ENCODE peak calls at places on chromosomes 6 and 20, in seven cellular contexts. One of them, this sample, is unnamed.

GRCh38 chr6:132959927-132960326 is 145.6 kb downstream of the RPS12 start:
- DNase-seq in RPMI8226: no peak
- DNase-seq in EL: no peak
- DNase-seq in epithelial cell of esophagus: no peak
- DNase-seq in activated T-helper 1 cell treated with anti-CD3 and anti-CD28 coated beads, Interleukin-2, amount 50 U/mL, for 16 hours: no peak
- DNase-seq in CD8-positive, alpha-beta memory T cell: no peak
- DNase-seq in stimulated activated CD4-positive, alpha-beta T cell treated with anti-CD3 and anti-CD28 coated beads, Interleukin-4, amount 100 ng/mL, for 1 hour: no peak
- DNase-seq in this sample: no peak

GRCh38 chr20:19205999-19206398 is 6.4 kb upstream of the SLC24A3 start:
- DNase-seq in CD8-positive, alpha-beta memory T cell: peak
- DNase-seq in epithelial cell of esophagus: peak
- DNase-seq in stimulated activated CD4-positive, alpha-beta T cell treated with anti-CD3 and anti-CD28 coated beads, Interleukin-4, amount 100 ng/mL, for 1 hour: peak
- DNase-seq in RPMI8226: peak
- DNase-seq in activated T-helper 1 cell treated with anti-CD3 and anti-CD28 coated beads, Interleukin-2, amount 50 U/mL, for 16 hours: no peak
- DNase-seq in EL: peak
- DNase-seq in this sample: peak

GRCh38 chr6:21873562-21873961 is 280.0 kb downstream of the SOX4 start:
- DNase-seq in CD8-positive, alpha-beta memory T cell: no peak
- DNase-seq in stimulated activated CD4-positive, alpha-beta T cell treated with anti-CD3 and anti-CD28 coated beads, Interleukin-4, amount 100 ng/mL, for 1 hour: no peak
- DNase-seq in activated T-helper 1 cell treated with anti-CD3 and anti-CD28 coated beads, Interleukin-2, amount 50 U/mL, for 16 hours: no peak
- DNase-seq in RPMI8226: no peak
- DNase-seq in epithelial cell of esophagus: peak
- DNase-seq in EL: peak
- DNase-seq in this sample: no peak

GRCh38 chr6:900716-901605 is 208.0 kb upstream of the EXOC2 start:
- DNase-seq in epithelial cell of esophagus: no peak
- DNase-seq in EL: no peak
- DNase-seq in RPMI8226: no peak
- DNase-seq in CD8-positive, alpha-beta memory T cell: no peak
- DNase-seq in activated T-helper 1 cell treated with anti-CD3 and anti-CD28 coated beads, Interleukin-2, amount 50 U/mL, for 16 hours: no peak
- DNase-seq in stimulated activated CD4-positive, alpha-beta T cell treated with anti-CD3 and anti-CD28 coated beads, Interleukin-4, amount 100 ng/mL, for 1 hour: no peak
- DNase-seq in this sample: no peak

GRCh38 chr20:58847483-58847882 is 3.2 kb downstream of the GNAS-AS1 start:
- DNase-seq in epithelial cell of esophagus: no peak
- DNase-seq in CD8-positive, alpha-beta memory T cell: no peak
- DNase-seq in activated T-helper 1 cell treated with anti-CD3 and anti-CD28 coated beads, Interleukin-2, amount 50 U/mL, for 16 hours: no peak
- DNase-seq in stimulated activated CD4-positive, alpha-beta T cell treated with anti-CD3 and anti-CD28 coated beads, Interleukin-4, amount 100 ng/mL, for 1 hour: no peak
- DNase-seq in RPMI8226: no peak
- DNase-seq in EL: no peak
- DNase-seq in this sample: no peak

GRCh38 chr20:13228771-13229170 is 7.7 kb downstream of the ISM1 start:
- DNase-seq in activated T-helper 1 cell treated with anti-CD3 and anti-CD28 coated beads, Interleukin-2, amount 50 U/mL, for 16 hours: no peak
- DNase-seq in epithelial cell of esophagus: no peak
- DNase-seq in CD8-positive, alpha-beta memory T cell: no peak
- DNase-seq in RPMI8226: no peak
- DNase-seq in EL: no peak
- DNase-seq in stimulated activated CD4-positive, alpha-beta T cell treated with anti-CD3 and anti-CD28 coated beads, Interleukin-4, amount 100 ng/mL, for 1 hour: no peak
- DNase-seq in this sample: no peak

GRCh38 chr6:147604373-147604772 is 95.9 kb downstream of the SAMD5 start:
- DNase-seq in EL: no peak
- DNase-seq in CD8-positive, alpha-beta memory T cell: no peak
- DNase-seq in stimulated activated CD4-positive, alpha-beta T cell treated with anti-CD3 and anti-CD28 coated beads, Interleukin-4, amount 100 ng/mL, for 1 hour: no peak
- DNase-seq in activated T-helper 1 cell treated with anti-CD3 and anti-CD28 coated beads, Interleukin-2, amount 50 U/mL, for 16 hours: no peak
- DNase-seq in epithelial cell of esophagus: no peak
- DNase-seq in RPMI8226: no peak
- DNase-seq in this sample: no peak

GRCh38 chr6:33851959-33852358 is 48.2 kb upstream of the MLN start:
- DNase-seq in epithelial cell of esophagus: peak
- DNase-seq in CD8-positive, alpha-beta memory T cell: no peak
- DNase-seq in EL: peak
- DNase-seq in RPMI8226: peak
- DNase-seq in stimulated activated CD4-positive, alpha-beta T cell treated with anti-CD3 and anti-CD28 coated beads, Interleukin-4, amount 100 ng/mL, for 1 hour: no peak
- DNase-seq in activated T-helper 1 cell treated with anti-CD3 and anti-CD28 coated beads, Interleukin-2, amount 50 U/mL, for 16 hours: no peak
- DNase-seq in this sample: peak

GRCh38 chr20:35820715-35821114 is 48.9 kb downstream of the PHF20 start:
- DNase-seq in activated T-helper 1 cell treated with anti-CD3 and anti-CD28 coated beads, Interleukin-2, amount 50 U/mL, for 16 hours: no peak
- DNase-seq in CD8-positive, alpha-beta memory T cell: no peak
- DNase-seq in epithelial cell of esophagus: peak
- DNase-seq in RPMI8226: no peak
- DNase-seq in EL: peak
- DNase-seq in stimulated activated CD4-positive, alpha-beta T cell treated with anti-CD3 and anti-CD28 coated beads, Interleukin-4, amount 100 ng/mL, for 1 hour: no peak
- DNase-seq in this sample: no peak

GRCh38 chr6:56314683-56315523 is 67.5 kb upstream of the COL21A1 start:
- DNase-seq in epithelial cell of esophagus: peak
- DNase-seq in activated T-helper 1 cell treated with anti-CD3 and anti-CD28 coated beads, Interleukin-2, amount 50 U/mL, for 16 hours: no peak
- DNase-seq in stimulated activated CD4-positive, alpha-beta T cell treated with anti-CD3 and anti-CD28 coated beads, Interleukin-4, amount 100 ng/mL, for 1 hour: no peak
- DNase-seq in EL: peak
- DNase-seq in CD8-positive, alpha-beta memory T cell: no peak
- DNase-seq in RPMI8226: peak
- DNase-seq in this sample: peak

GRCh38 chr6:43280234-43280633 is 17.8 kb upstream of the SLC22A7 start:
- DNase-seq in EL: no peak
- DNase-seq in RPMI8226: no peak
- DNase-seq in stimulated activated CD4-positive, alpha-beta T cell treated with anti-CD3 and anti-CD28 coated beads, Interleukin-4, amount 100 ng/mL, for 1 hour: no peak
- DNase-seq in CD8-positive, alpha-beta memory T cell: no peak
- DNase-seq in epithelial cell of esophagus: no peak
- DNase-seq in activated T-helper 1 cell treated with anti-CD3 and anti-CD28 coated beads, Interleukin-2, amount 50 U/mL, for 16 hours: no peak
- DNase-seq in this sample: no peak

GRCh38 chr6:104019075-104019474 is 840.6 kb downstream of the HACE1 start:
- DNase-seq in epithelial cell of esophagus: no peak
- DNase-seq in EL: no peak
- DNase-seq in stimulated activated CD4-positive, alpha-beta T cell treated with anti-CD3 and anti-CD28 coated beads, Interleukin-4, amount 100 ng/mL, for 1 hour: no peak
- DNase-seq in RPMI8226: no peak
- DNase-seq in activated T-helper 1 cell treated with anti-CD3 and anti-CD28 coated beads, Interleukin-2, amount 50 U/mL, for 16 hours: no peak
- DNase-seq in CD8-positive, alpha-beta memory T cell: no peak
- DNase-seq in this sample: no peak

GRCh38 chr20:33662172-33662571 is at the start of gene C20orf144:
- DNase-seq in activated T-helper 1 cell treated with anti-CD3 and anti-CD28 coated beads, Interleukin-2, amount 50 U/mL, for 16 hours: no peak
- DNase-seq in RPMI8226: no peak
- DNase-seq in stimulated activated CD4-positive, alpha-beta T cell treated with anti-CD3 and anti-CD28 coated beads, Interleukin-4, amount 100 ng/mL, for 1 hour: no peak
- DNase-seq in EL: no peak
- DNase-seq in CD8-positive, alpha-beta memory T cell: no peak
- DNase-seq in epithelial cell of esophagus: no peak
- DNase-seq in this sample: no peak

GRCh38 chr6:154548130-154548830 is 37.8 kb upstream of the CNKSR3 start:
- DNase-seq in CD8-positive, alpha-beta memory T cell: no peak
- DNase-seq in EL: peak
- DNase-seq in epithelial cell of esophagus: no peak
- DNase-seq in activated T-helper 1 cell treated with anti-CD3 and anti-CD28 coated beads, Interleukin-2, amount 50 U/mL, for 16 hours: no peak
- DNase-seq in stimulated activated CD4-positive, alpha-beta T cell treated with anti-CD3 and anti-CD28 coated beads, Interleukin-4, amount 100 ng/mL, for 1 hour: no peak
- DNase-seq in RPMI8226: peak
- DNase-seq in this sample: no peak

GRCh38 chr6:14804001-14804401 is 441.9 kb upstream of the JARID2 start:
- DNase-seq in epithelial cell of esophagus: peak
- DNase-seq in RPMI8226: peak
- DNase-seq in activated T-helper 1 cell treated with anti-CD3 and anti-CD28 coated beads, Interleukin-2, amount 50 U/mL, for 16 hours: no peak
- DNase-seq in stimulated activated CD4-positive, alpha-beta T cell treated with anti-CD3 and anti-CD28 coated beads, Interleukin-4, amount 100 ng/mL, for 1 hour: no peak
- DNase-seq in CD8-positive, alpha-beta memory T cell: no peak
- DNase-seq in EL: peak
- DNase-seq in this sample: no peak

GRCh38 chr6:157529654-157530039 is 148.7 kb downstream of the ZDHHC14 start:
- DNase-seq in RPMI8226: no peak
- DNase-seq in activated T-helper 1 cell treated with anti-CD3 and anti-CD28 coated beads, Interleukin-2, amount 50 U/mL, for 16 hours: no peak
- DNase-seq in stimulated activated CD4-positive, alpha-beta T cell treated with anti-CD3 and anti-CD28 coated beads, Interleukin-4, amount 100 ng/mL, for 1 hour: no peak
- DNase-seq in CD8-positive, alpha-beta memory T cell: no peak
- DNase-seq in EL: no peak
- DNase-seq in epithelial cell of esophagus: no peak
- DNase-seq in this sample: peak

GRCh38 chr6:20202699-20203302 is 9.5 kb downstream of the MBOAT1 start:
- DNase-seq in stimulated activated CD4-positive, alpha-beta T cell treated with anti-CD3 and anti-CD28 coated beads, Interleukin-4, amount 100 ng/mL, for 1 hour: no peak
- DNase-seq in RPMI8226: no peak
- DNase-seq in CD8-positive, alpha-beta memory T cell: no peak
- DNase-seq in activated T-helper 1 cell treated with anti-CD3 and anti-CD28 coated beads, Interleukin-2, amount 50 U/mL, for 16 hours: no peak
- DNase-seq in EL: no peak
- DNase-seq in epithelial cell of esophagus: no peak
- DNase-seq in this sample: no peak

GRCh38 chr6:32153252-32153834 is 598 bp upstream of the PPT2 start:
- DNase-seq in stimulated activated CD4-positive, alpha-beta T cell treated with anti-CD3 and anti-CD28 coated beads, Interleukin-4, amount 100 ng/mL, for 1 hour: no peak
- DNase-seq in EL: peak
- DNase-seq in activated T-helper 1 cell treated with anti-CD3 and anti-CD28 coated beads, Interleukin-2, amount 50 U/mL, for 16 hours: no peak
- DNase-seq in CD8-positive, alpha-beta memory T cell: no peak
- DNase-seq in RPMI8226: no peak
- DNase-seq in epithelial cell of esophagus: peak
- DNase-seq in this sample: peak

GRCh38 chr20:41848180-41848579 is 230.0 kb upstream of the CHD6 start:
- DNase-seq in stimulated activated CD4-positive, alpha-beta T cell treated with anti-CD3 and anti-CD28 coated beads, Interleukin-4, amount 100 ng/mL, for 1 hour: no peak
- DNase-seq in CD8-positive, alpha-beta memory T cell: no peak
- DNase-seq in activated T-helper 1 cell treated with anti-CD3 and anti-CD28 coated beads, Interleukin-2, amount 50 U/mL, for 16 hours: no peak
- DNase-seq in RPMI8226: no peak
- DNase-seq in EL: no peak
- DNase-seq in epithelial cell of esophagus: no peak
- DNase-seq in this sample: no peak

GRCh38 chr6:119844385-119844784 is 494.8 kb upstream of the MAN1A1 start:
- DNase-seq in activated T-helper 1 cell treated with anti-CD3 and anti-CD28 coated beads, Interleukin-2, amount 50 U/mL, for 16 hours: no peak
- DNase-seq in CD8-positive, alpha-beta memory T cell: no peak
- DNase-seq in epithelial cell of esophagus: no peak
- DNase-seq in RPMI8226: no peak
- DNase-seq in stimulated activated CD4-positive, alpha-beta T cell treated with anti-CD3 and anti-CD28 coated beads, Interleukin-4, amount 100 ng/mL, for 1 hour: no peak
- DNase-seq in EL: no peak
- DNase-seq in this sample: no peak

GRCh38 chr6:33008944-33009861 is at the start of gene HLA-DOA:
- DNase-seq in epithelial cell of esophagus: no peak
- DNase-seq in EL: peak
- DNase-seq in RPMI8226: no peak
- DNase-seq in activated T-helper 1 cell treated with anti-CD3 and anti-CD28 coated beads, Interleukin-2, amount 50 U/mL, for 16 hours: no peak
- DNase-seq in CD8-positive, alpha-beta memory T cell: peak
- DNase-seq in stimulated activated CD4-positive, alpha-beta T cell treated with anti-CD3 and anti-CD28 coated beads, Interleukin-4, amount 100 ng/mL, for 1 hour: peak
- DNase-seq in this sample: peak

GRCh38 chr6:101761124-101761601 is 367.7 kb downstream of the GRIK2 start:
- DNase-seq in epithelial cell of esophagus: peak
- DNase-seq in EL: peak
- DNase-seq in CD8-positive, alpha-beta memory T cell: no peak
- DNase-seq in activated T-helper 1 cell treated with anti-CD3 and anti-CD28 coated beads, Interleukin-2, amount 50 U/mL, for 16 hours: no peak
- DNase-seq in stimulated activated CD4-positive, alpha-beta T cell treated with anti-CD3 and anti-CD28 coated beads, Interleukin-4, amount 100 ng/mL, for 1 hour: no peak
- DNase-seq in RPMI8226: no peak
- DNase-seq in this sample: no peak

GRCh38 chr20:60210779-60211617 is 252.8 kb downstream of the CDH26 start:
- DNase-seq in stimulated activated CD4-positive, alpha-beta T cell treated with anti-CD3 and anti-CD28 coated beads, Interleukin-4, amount 100 ng/mL, for 1 hour: peak
- DNase-seq in RPMI8226: peak
- DNase-seq in CD8-positive, alpha-beta memory T cell: peak
- DNase-seq in epithelial cell of esophagus: peak
- DNase-seq in activated T-helper 1 cell treated with anti-CD3 and anti-CD28 coated beads, Interleukin-2, amount 50 U/mL, for 16 hours: peak
- DNase-seq in EL: peak
- DNase-seq in this sample: peak

GRCh38 chr6:150191809-150192208 is 49.0 kb downstream of the PPP1R14C start:
- DNase-seq in epithelial cell of esophagus: peak
- DNase-seq in CD8-positive, alpha-beta memory T cell: no peak
- DNase-seq in RPMI8226: no peak
- DNase-seq in EL: no peak
- DNase-seq in activated T-helper 1 cell treated with anti-CD3 and anti-CD28 coated beads, Interleukin-2, amount 50 U/mL, for 16 hours: no peak
- DNase-seq in stimulated activated CD4-positive, alpha-beta T cell treated with anti-CD3 and anti-CD28 coated beads, Interleukin-4, amount 100 ng/mL, for 1 hour: no peak
- DNase-seq in this sample: no peak

GRCh38 chr20:7003598-7003997 is 236.1 kb downstream of the BMP2 start:
- DNase-seq in epithelial cell of esophagus: peak
- DNase-seq in stimulated activated CD4-positive, alpha-beta T cell treated with anti-CD3 and anti-CD28 coated beads, Interleukin-4, amount 100 ng/mL, for 1 hour: no peak
- DNase-seq in CD8-positive, alpha-beta memory T cell: no peak
- DNase-seq in RPMI8226: no peak
- DNase-seq in EL: no peak
- DNase-seq in activated T-helper 1 cell treated with anti-CD3 and anti-CD28 coated beads, Interleukin-2, amount 50 U/mL, for 16 hours: no peak
- DNase-seq in this sample: no peak

GRCh38 chr20:62906209-62906608 is 20.1 kb downstream of the DIDO1 start:
- DNase-seq in activated T-helper 1 cell treated with anti-CD3 and anti-CD28 coated beads, Interleukin-2, amount 50 U/mL, for 16 hours: no peak
- DNase-seq in RPMI8226: no peak
- DNase-seq in CD8-positive, alpha-beta memory T cell: no peak
- DNase-seq in stimulated activated CD4-positive, alpha-beta T cell treated with anti-CD3 and anti-CD28 coated beads, Interleukin-4, amount 100 ng/mL, for 1 hour: no peak
- DNase-seq in epithelial cell of esophagus: no peak
- DNase-seq in EL: no peak
- DNase-seq in this sample: no peak

GRCh38 chr6:146295695-146296094 is 247.9 kb upstream of the RAB32 start:
- DNase-seq in CD8-positive, alpha-beta memory T cell: no peak
- DNase-seq in stimulated activated CD4-positive, alpha-beta T cell treated with anti-CD3 and anti-CD28 coated beads, Interleukin-4, amount 100 ng/mL, for 1 hour: no peak
- DNase-seq in RPMI8226: no peak
- DNase-seq in activated T-helper 1 cell treated with anti-CD3 and anti-CD28 coated beads, Interleukin-2, amount 50 U/mL, for 16 hours: no peak
- DNase-seq in epithelial cell of esophagus: no peak
- DNase-seq in EL: no peak
- DNase-seq in this sample: no peak

GRCh38 chr20:34983995-34984735 is 28.5 kb downstream of the MYH7B start:
- DNase-seq in stimulated activated CD4-positive, alpha-beta T cell treated with anti-CD3 and anti-CD28 coated beads, Interleukin-4, amount 100 ng/mL, for 1 hour: no peak
- DNase-seq in epithelial cell of esophagus: no peak
- DNase-seq in CD8-positive, alpha-beta memory T cell: no peak
- DNase-seq in activated T-helper 1 cell treated with anti-CD3 and anti-CD28 coated beads, Interleukin-2, amount 50 U/mL, for 16 hours: no peak
- DNase-seq in RPMI8226: no peak
- DNase-seq in EL: no peak
- DNase-seq in this sample: no peak

GRCh38 chr6:30725713-30726505 is 5.8 kb downstream of the TUBB start:
- DNase-seq in CD8-positive, alpha-beta memory T cell: no peak
- DNase-seq in RPMI8226: no peak
- DNase-seq in activated T-helper 1 cell treated with anti-CD3 and anti-CD28 coated beads, Interleukin-2, amount 50 U/mL, for 16 hours: no peak
- DNase-seq in stimulated activated CD4-positive, alpha-beta T cell treated with anti-CD3 and anti-CD28 coated beads, Interleukin-4, amount 100 ng/mL, for 1 hour: no peak
- DNase-seq in epithelial cell of esophagus: no peak
- DNase-seq in EL: peak
- DNase-seq in this sample: peak

GRCh38 chr20:24357169-24357568 is 112.3 kb upstream of the SYNDIG1 start:
- DNase-seq in stimulated activated CD4-positive, alpha-beta T cell treated with anti-CD3 and anti-CD28 coated beads, Interleukin-4, amount 100 ng/mL, for 1 hour: no peak
- DNase-seq in EL: no peak
- DNase-seq in CD8-positive, alpha-beta memory T cell: no peak
- DNase-seq in epithelial cell of esophagus: no peak
- DNase-seq in RPMI8226: no peak
- DNase-seq in activated T-helper 1 cell treated with anti-CD3 and anti-CD28 coated beads, Interleukin-2, amount 50 U/mL, for 16 hours: no peak
- DNase-seq in this sample: no peak

GRCh38 chr6:920512-920911 is 227.6 kb upstream of the EXOC2 start:
- DNase-seq in RPMI8226: no peak
- DNase-seq in activated T-helper 1 cell treated with anti-CD3 and anti-CD28 coated beads, Interleukin-2, amount 50 U/mL, for 16 hours: no peak
- DNase-seq in EL: no peak
- DNase-seq in CD8-positive, alpha-beta memory T cell: no peak
- DNase-seq in stimulated activated CD4-positive, alpha-beta T cell treated with anti-CD3 and anti-CD28 coated beads, Interleukin-4, amount 100 ng/mL, for 1 hour: no peak
- DNase-seq in epithelial cell of esophagus: no peak
- DNase-seq in this sample: no peak

GRCh38 chr6:47419621-47420020 is 58.0 kb upstream of the CD2AP start:
- DNase-seq in epithelial cell of esophagus: no peak
- DNase-seq in RPMI8226: no peak
- DNase-seq in activated T-helper 1 cell treated with anti-CD3 and anti-CD28 coated beads, Interleukin-2, amount 50 U/mL, for 16 hours: no peak
- DNase-seq in stimulated activated CD4-positive, alpha-beta T cell treated with anti-CD3 and anti-CD28 coated beads, Interleukin-4, amount 100 ng/mL, for 1 hour: no peak
- DNase-seq in CD8-positive, alpha-beta memory T cell: no peak
- DNase-seq in EL: no peak
- DNase-seq in this sample: no peak

This sample was measured in endodermal cell.